ENCODE peak calls at places on chromosome 20, in nine cellular contexts. X is psoas muscle, K is tibial artery, U is AG04450, W is prostate gland, L is body of pancreas, N is Karpas-422, S is thyroid gland, O is neural progenitor cell. G is an unnamed sample. For H3K27me3, the result is how much of the 10 kb centered on the place peaks cover.

GRCh38 chr20:34401741-34402455 is 38.8 kb downstream of the ITCH start:
- DNase-seq in X (no peak), K (no peak), U (no peak), W (no peak), L (no peak), N (no peak), S (no peak), O (no peak), G (no peak)

GRCh38 chr20:16412896-16413295 is 160.4 kb downstream of the KIF16B start:
- DNase-seq in X (no peak), K (no peak), U (no peak), W (no peak), L (no peak), N (no peak), S (no peak), O (no peak), G (no peak)

GRCh38 chr20:711526-711925 is 35.9 kb upstream of the SCRT2 start:
- DNase-seq in X (no peak), K (no peak), U (no peak), W (no peak), L (no peak), N (no peak), S (no peak), O (no peak), G (no peak)

GRCh38 chr20:52201395-52201794 is 9.8 kb upstream of the ZFP64 start:
- DNase-seq in X (no peak), K (no peak), U (no peak), W (no peak), L (no peak), N (no peak), S (no peak), O (no peak), G (no peak)

GRCh38 chr20:48691523-48691922 is 136.3 kb downstream of the PREX1 start:
- DNase-seq in X (no peak), K (no peak), U (no peak), W (no peak), L (no peak), N (no peak), S (no peak), O (no peak), G (no peak)

GRCh38 chr20:47733892-47734291 is 51.4 kb downstream of the SULF2 start:
- DNase-seq in X (no peak), K (no peak), U (no peak), W (no peak), L (no peak), N (no peak), S (no peak), O (no peak), G (no peak)

GRCh38 chr20:17525650-17526049 is 5.5 kb downstream of the BFSP1 start:
- DNase-seq in X (no peak), K (no peak), U (no peak), W (no peak), L (peak), N (peak), S (peak), O (peak), G (no peak)

GRCh38 chr20:9281770-9282169 is 212.9 kb downstream of the PLCB4 start:
- DNase-seq in X (no peak), K (no peak), U (no peak), W (no peak), L (no peak), N (no peak), S (no peak), O (no peak), G (no peak)

GRCh38 chr20:38671186-38671585 is 53.1 kb upstream of the SLC32A1 start:
- DNase-seq in X (no peak), K (no peak), U (no peak), W (no peak), L (no peak), N (no peak), S (no peak), O (peak), G (no peak)

GRCh38 chr20:17859616-17860232 is 108.9 kb downstream of the SNX5 start:
- DNase-seq in X (no peak), K (no peak), U (no peak), W (no peak), L (peak), N (no peak), S (peak), O (no peak), G (no peak)

GRCh38 chr20:29497261-29497671 is 1760.2 kb upstream of the DEFB115 start:
- DNase-seq in X (no peak), K (peak), U (no peak), W (peak), L (no peak), N (no peak), S (peak), O (no peak), G (no peak)

GRCh38 chr20:35886537-35886936 is 67.8 kb downstream of the SCAND1 start:
- DNase-seq in X (no peak), K (no peak), U (no peak), W (no peak), L (no peak), N (no peak), S (no peak), O (no peak), G (no peak)

GRCh38 chr20:59242714-59243626 is 57.4 kb upstream of the EDN3 start:
- DNase-seq in X (no peak), K (no peak), U (no peak), W (no peak), L (no peak), N (no peak), S (no peak), O (no peak), G (no peak)

GRCh38 chr20:37189617-37190016 is 10.3 kb upstream of the MROH8 start:
- DNase-seq in X (no peak), K (no peak), U (no peak), W (no peak), L (no peak), N (no peak), S (no peak), O (no peak), G (no peak)

GRCh38 chr20:25346349-25346748 is 44.3 kb downstream of the ABHD12 start:
- DNase-seq in X (no peak), K (no peak), U (no peak), W (no peak), L (no peak), N (no peak), S (no peak), O (no peak), G (no peak)

GRCh38 chr20:37519508-37520416 is 1.3 kb upstream of the NNAT start:
- DNase-seq in X (no peak), K (no peak), U (no peak), W (no peak), L (no peak), N (peak), S (no peak), O (peak), G (no peak)

GRCh38 chr20:56187791-56188190 is 60.7 kb upstream of the MC3R start:
- DNase-seq in X (no peak), K (no peak), U (no peak), W (no peak), L (no peak), N (no peak), S (no peak), O (peak), G (no peak)

GRCh38 chr20:9600562-9600961 is 86.2 kb downstream of the LAMP5 start:
- DNase-seq in X (no peak), K (no peak), U (no peak), W (no peak), L (no peak), N (peak), S (no peak), O (peak), G (no peak)

GRCh38 chr20:53187402-53187801 is 215.2 kb downstream of the TSHZ2 start:
- DNase-seq in X (no peak), K (no peak), U (no peak), W (no peak), L (no peak), N (no peak), S (no peak), O (no peak), G (no peak)

GRCh38 chr20:12570371-12570770 is 438.4 kb upstream of the SPTLC3 start:
- DNase-seq in X (no peak), K (no peak), U (no peak), W (no peak), L (peak), N (peak), S (peak), O (peak), G (no peak)

GRCh38 chr20:17873410-17874270 is 95.0 kb downstream of the SNX5 start:
- DNase-seq in X (peak), K (peak), U (peak), W (peak), L (peak), N (peak), S (peak), O (peak), G (no peak)

GRCh38 chr20:58716476-58717277 is 24.1 kb downstream of the NPEPL1 start:
- DNase-seq in X (peak), K (peak), U (no peak), W (peak), L (peak), N (no peak), S (no peak), O (peak), G (no peak)

GRCh38 chr20:50378170-50379000 is 131.8 kb upstream of the PTPN1 start:
- DNase-seq in X (no peak), K (no peak), U (no peak), W (no peak), L (no peak), N (no peak), S (no peak), O (no peak), G (no peak)

GRCh38 chr20:22572023-22572422 is 12.3 kb downstream of the FOXA2 start:
- DNase-seq in X (no peak), K (no peak), U (no peak), W (no peak), L (no peak), N (no peak), S (no peak), O (no peak), G (no peak)

GRCh38 chr20:22568872-22569344 is 15.5 kb downstream of the FOXA2 start:
- DNase-seq in X (no peak), K (no peak), U (no peak), W (no peak), L (peak), N (no peak), S (no peak), O (peak), G (no peak)

GRCh38 chr20:22572491-22572890 is 11.9 kb downstream of the FOXA2 start:
- DNase-seq in X (no peak), K (no peak), U (no peak), W (no peak), L (no peak), N (no peak), S (no peak), O (no peak), G (no peak)

GRCh38 chr20:22566876-22567658 is 17.3 kb downstream of the FOXA2 start:
- DNase-seq in X (no peak), K (no peak), U (no peak), W (no peak), L (no peak), N (no peak), S (no peak), O (no peak), G (no peak)

DNA sequence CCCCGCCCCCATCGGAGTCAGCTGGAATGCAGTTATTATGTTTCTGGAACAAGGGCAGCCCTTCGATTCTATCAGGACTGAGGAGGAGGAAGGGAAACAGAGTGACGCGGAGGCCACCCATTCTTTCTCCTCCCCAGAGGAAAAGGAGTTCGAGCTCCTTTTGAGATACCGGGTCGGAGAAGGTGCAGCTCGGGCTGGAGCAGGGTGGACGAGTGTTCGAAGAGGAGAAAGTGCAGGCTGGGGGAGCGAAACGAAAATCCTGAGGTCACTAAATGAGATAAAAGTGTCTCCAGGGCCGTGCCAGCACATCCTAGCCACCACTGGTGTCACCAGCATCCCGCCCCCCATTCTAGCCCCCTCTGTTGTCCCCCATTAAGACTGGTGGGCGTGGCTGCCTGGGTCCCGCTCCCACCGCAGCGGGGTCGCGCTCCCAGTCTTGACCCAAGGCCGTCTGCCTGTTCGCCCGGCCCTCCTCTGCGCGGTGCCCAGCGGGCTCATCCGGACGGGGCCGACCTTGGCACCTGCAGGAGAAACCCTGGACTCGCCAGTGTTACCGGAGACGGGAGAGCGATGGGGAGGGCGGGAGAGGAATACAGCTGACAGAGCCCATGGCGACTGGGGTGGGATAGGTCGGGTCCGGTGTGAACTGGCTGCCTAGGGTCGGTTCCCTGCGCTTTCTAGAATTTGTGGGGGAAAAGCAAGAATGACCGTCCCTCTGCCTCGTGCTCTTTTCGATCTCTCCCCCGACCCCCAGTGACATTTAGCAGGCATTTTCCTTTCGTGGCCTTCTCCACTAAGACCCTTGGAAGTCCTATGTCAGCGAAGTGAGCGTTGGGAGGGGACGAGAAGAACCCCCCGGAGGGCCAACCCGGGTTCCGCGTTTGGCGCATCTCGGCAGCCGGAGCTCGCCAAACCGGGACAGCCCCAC is 16.2 kb downstream of the FOXA2 start:
- DNase-seq in X (no peak), K (no peak), U (no peak), W (no peak), L (peak), N (no peak), S (no peak), O (peak), G (no peak)
- H3K27me3 ChIP-seq in X (under half), K (under half), U (under half), W (under half), L (under half), N (under half), S (under half), O (half or more), G (under half)

GRCh38 chr20:41643504-41643938 is 25.3 kb upstream of the CHD6 start:
- DNase-seq in X (no peak), K (no peak), U (peak), W (peak), L (peak), N (no peak), S (peak), O (peak), G (no peak)
- H3K27ac ChIP-seq in X (no peak), K (no peak), U (no peak), W (peak), L (no peak), N (no peak), S (peak), O (no peak), G (no peak)

GRCh38 chr20:2527762-2528161 is 8.6 kb upstream of the TMC2 start:
- DNase-seq in X (no peak), K (no peak), U (no peak), W (no peak), L (no peak), N (no peak), S (no peak), O (no peak), G (no peak)
- H3K27me3 ChIP-seq in X (under half), K (under half), U (under half), W (under half), L (under half), N (under half), S (under half), O (half or more), G (under half)

DNA sequence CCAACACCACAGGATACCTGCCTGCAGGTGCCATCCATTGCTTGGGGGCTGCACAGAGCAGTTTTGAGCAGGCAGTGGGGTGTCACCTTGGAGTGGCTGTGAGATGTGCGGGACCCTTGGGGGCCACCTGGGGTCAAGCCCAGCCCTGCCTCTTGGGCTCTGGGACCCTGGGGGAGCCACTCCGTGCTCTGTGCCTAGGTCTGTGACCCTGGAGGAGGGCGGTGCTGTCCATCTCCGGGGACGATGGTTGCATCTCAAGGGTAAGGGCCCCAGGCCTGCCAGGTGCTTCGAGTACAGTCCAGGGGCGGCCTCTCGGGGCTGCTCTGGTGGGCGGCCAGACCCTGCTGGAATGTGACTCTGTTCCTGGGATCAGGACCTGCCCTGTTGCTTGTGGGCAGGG is 8.7 kb upstream of the GATA5 start:
- DNase-seq in X (no peak), K (no peak), U (no peak), W (no peak), L (no peak), N (no peak), S (no peak), O (no peak), G (no peak)
- H3K27ac ChIP-seq in X (no peak), K (no peak), U (no peak), W (no peak), L (no peak), N (no peak), S (no peak), O (no peak), G (no peak)

GRCh38 chr20:3040086-3040485 is 3.3 kb upstream of the GNRH2 start:
- DNase-seq in X (no peak), K (no peak), U (no peak), W (no peak), L (no peak), N (no peak), S (no peak), O (no peak), G (no peak)

GRCh38 chr20:3041818-3042504 is 1.5 kb upstream of the GNRH2 start:
- DNase-seq in X (no peak), K (no peak), U (no peak), W (no peak), L (peak), N (no peak), S (no peak), O (no peak), G (no peak)

GRCh38 chr20:3038454-3038853 is 5.0 kb upstream of the GNRH2 start:
- DNase-seq in X (no peak), K (no peak), U (no peak), W (no peak), L (no peak), N (no peak), S (no peak), O (no peak), G (no peak)

GRCh38 chr20:3039426-3039825 is 4.0 kb upstream of the GNRH2 start:
- DNase-seq in X (no peak), K (no peak), U (no peak), W (no peak), L (no peak), N (no peak), S (no peak), O (no peak), G (no peak)

GRCh38 chr20:3037654-3038053 is 5.8 kb upstream of the GNRH2 start:
- DNase-seq in X (no peak), K (no peak), U (no peak), W (no peak), L (no peak), N (no peak), S (no peak), O (no peak), G (no peak)
- H3K27me3 ChIP-seq in X (under half), K (under half), U (under half), W (under half), L (under half), N (under half), S (under half), O (under half), G (under half)

GRCh38 chr20:43955244-43956191 is 40.9 kb downstream of the TOX2 start:
- DNase-seq in X (no peak), K (no peak), U (peak), W (no peak), L (no peak), N (peak), S (peak), O (no peak), G (no peak)
- H3K27ac ChIP-seq in X (no peak), K (no peak), U (peak), W (no peak), L (no peak), N (peak), S (no peak), O (no peak), G (no peak)

GRCh38 chr20:20435453-20435852 is 67.5 kb downstream of the INSM1 start:
- DNase-seq in X (no peak), K (no peak), U (no peak), W (no peak), L (no peak), N (peak), S (no peak), O (peak), G (no peak)

GRCh38 chr20:20439602-20440001 is 71.7 kb downstream of the INSM1 start:
- DNase-seq in X (no peak), K (no peak), U (no peak), W (no peak), L (no peak), N (no peak), S (no peak), O (no peak), G (no peak)

GRCh38 chr20:20436689-20437088 is 68.8 kb downstream of the INSM1 start:
- DNase-seq in X (no peak), K (no peak), U (no peak), W (no peak), L (no peak), N (no peak), S (no peak), O (no peak), G (no peak)

GRCh38 chr20:20440473-20440872 is 72.6 kb downstream of the INSM1 start:
- DNase-seq in X (no peak), K (no peak), U (no peak), W (no peak), L (no peak), N (no peak), S (no peak), O (no peak), G (no peak)

DNA sequence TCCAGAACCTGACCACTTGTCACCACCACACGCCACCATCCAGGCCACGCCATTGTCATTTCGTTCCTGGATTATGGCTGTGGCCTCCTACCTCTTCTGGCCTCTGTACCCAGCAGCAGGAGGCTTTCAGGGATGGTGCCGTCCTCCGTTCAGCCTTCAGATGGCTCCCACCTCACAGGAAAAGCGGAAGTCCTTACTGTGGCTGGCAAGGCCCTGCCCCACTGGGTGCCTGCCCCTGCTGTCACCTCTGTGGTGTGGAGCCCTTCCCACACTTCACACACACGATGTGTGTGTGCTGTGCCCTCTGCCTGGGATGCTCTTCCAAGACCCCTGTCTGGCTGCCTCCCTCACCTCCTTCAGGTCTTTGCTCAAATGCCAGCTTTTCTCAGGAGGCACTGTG is 69.4 kb downstream of the INSM1 start:
- DNase-seq in X (no peak), K (no peak), U (no peak), W (no peak), L (no peak), N (no peak), S (no peak), O (no peak), G (no peak)
- H3K27me3 ChIP-seq in X (under half), K (under half), U (under half), W (under half), L (under half), N (under half), S (under half), O (under half), G (under half)

GRCh38 chr20:63254237-63254535 is at the start of gene NKAIN4:
- DNase-seq in X (no peak), K (no peak), U (no peak), W (no peak), L (no peak), N (no peak), S (no peak), O (no peak), G (no peak)
- H3K27ac ChIP-seq in X (no peak), K (no peak), U (no peak), W (no peak), L (no peak), N (no peak), S (no peak), O (no peak), G (no peak)

G was measured in naive thymus-derived CD4-positive, alpha-beta T cell.